ENCODE peak calls at places on chromosomes 6 and 20, in four cellular contexts. D is SK-N-SH, P is K562, H is GM12878. B is an unnamed sample.

GRCh38 chr6:125101656-125102055 is 51.9 kb upstream of the TPD52L1 start:
- DNase-seq in D (no peak), P (peak; percentile 49), H (no peak), B (no peak)

GRCh38 chr6:115891111-115891669 is 169.5 kb downstream of the FRK start:
- DNase-seq in D (no peak), P (no peak), H (peak; percentile 70), B (no peak)

GRCh38 chr6:139625081-139625939 is 250.9 kb upstream of the CITED2 start:
- DNase-seq in D (no peak), P (peak; percentile 71), H (no peak), B (no peak)

GRCh38 chr6:84618046-84618752 is 146.2 kb downstream of the TBX18 start:
- DNase-seq in D (no peak), P (no peak), H (no peak), B (no peak)

GRCh38 chr6:166253277-166254229 is 54.6 kb downstream of the PRR18 start:
- DNase-seq in D (peak; percentile 66), P (peak; percentile 25), H (no peak), B (peak; percentile 11)

GRCh38 chr6:157403684-157404051 is 22.7 kb downstream of the ZDHHC14 start:
- DNase-seq in D (no peak), P (no peak), H (no peak), B (no peak)

GRCh38 chr6:53436904-53437303 is 88.2 kb upstream of the ELOVL5 start:
- DNase-seq in D (no peak), P (no peak), H (no peak), B (no peak)

GRCh38 chr6:163494279-163494727 is 79.8 kb downstream of the QKI start:
- DNase-seq in D (no peak), P (no peak), H (no peak), B (no peak)

GRCh38 chr20:49859011-49859410 is 46.4 kb downstream of the SLC9A8 start:
- DNase-seq in D (no peak), P (no peak), H (no peak), B (no peak)

GRCh38 chr6:150527100-150527499 is 72.6 kb upstream of the PLEKHG1 start:
- DNase-seq in D (no peak), P (no peak), H (no peak), B (no peak)

GRCh38 chr6:21840428-21840827 is 246.9 kb downstream of the SOX4 start:
- DNase-seq in D (no peak), P (no peak), H (no peak), B (no peak)

GRCh38 chr6:138963531-138963930 is 24.5 kb downstream of the REPS1 start:
- DNase-seq in D (no peak), P (no peak), H (no peak), B (no peak)

GRCh38 chr6:31834704-31835375 is 7.3 kb downstream of the HSPA1B start:
- DNase-seq in D (peak; percentile 87), P (peak; percentile 96), H (no peak), B (no peak)

DNA sequence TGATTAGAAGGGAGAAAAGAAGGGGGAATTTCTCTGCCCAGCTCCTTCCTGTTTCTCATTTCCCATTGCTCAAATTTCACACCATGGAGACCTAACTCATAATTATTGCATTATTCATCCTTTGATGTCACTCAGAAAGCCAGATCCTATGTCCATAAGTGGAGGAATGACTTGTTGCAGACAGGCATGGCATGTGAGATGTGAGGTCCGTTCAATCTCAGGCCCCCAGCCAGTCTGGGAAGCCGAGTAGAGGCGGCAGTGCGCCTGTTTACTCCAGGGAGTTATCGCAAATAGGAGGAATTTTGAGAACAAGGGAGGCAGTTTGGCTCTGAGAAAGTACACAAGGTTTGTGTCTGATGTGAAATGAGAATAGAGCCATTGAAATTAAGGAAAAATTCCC is 26.9 kb upstream of the MOCS1 start:
- DNase-seq in D (peak; percentile 26), P (no peak), H (no peak), B (no peak)
- TF ChIP-seq JUND in D (no peak), P (no peak), H (no peak), B (no peak)

GRCh38 chr6:73704260-73704659 is 8.3 kb downstream of the CD109 start:
- DNase-seq in D (no peak), P (peak; percentile 28), H (no peak), B (no peak)
- TF ChIP-seq JUND in D (peak; percentile 98), P (peak; percentile 83), H (no peak), B (no peak)

GRCh38 chr20:35466856-35467255 is 11.5 kb downstream of the CEP250 start:
- DNase-seq in D (no peak), P (no peak), H (no peak), B (no peak)

GRCh38 chr20:35468671-35469334 is 13.4 kb downstream of the CEP250 start:
- DNase-seq in D (no peak), P (no peak), H (no peak), B (peak; percentile 89)

GRCh38 chr20:35463455-35464300 is 8.3 kb downstream of the CEP250 start:
- DNase-seq in D (peak; percentile 65), P (peak; percentile 82), H (no peak), B (peak; percentile 61)

GRCh38 chr20:35465976-35466375 is 10.6 kb downstream of the CEP250 start:
- DNase-seq in D (no peak), P (no peak), H (no peak), B (no peak)

DNA sequence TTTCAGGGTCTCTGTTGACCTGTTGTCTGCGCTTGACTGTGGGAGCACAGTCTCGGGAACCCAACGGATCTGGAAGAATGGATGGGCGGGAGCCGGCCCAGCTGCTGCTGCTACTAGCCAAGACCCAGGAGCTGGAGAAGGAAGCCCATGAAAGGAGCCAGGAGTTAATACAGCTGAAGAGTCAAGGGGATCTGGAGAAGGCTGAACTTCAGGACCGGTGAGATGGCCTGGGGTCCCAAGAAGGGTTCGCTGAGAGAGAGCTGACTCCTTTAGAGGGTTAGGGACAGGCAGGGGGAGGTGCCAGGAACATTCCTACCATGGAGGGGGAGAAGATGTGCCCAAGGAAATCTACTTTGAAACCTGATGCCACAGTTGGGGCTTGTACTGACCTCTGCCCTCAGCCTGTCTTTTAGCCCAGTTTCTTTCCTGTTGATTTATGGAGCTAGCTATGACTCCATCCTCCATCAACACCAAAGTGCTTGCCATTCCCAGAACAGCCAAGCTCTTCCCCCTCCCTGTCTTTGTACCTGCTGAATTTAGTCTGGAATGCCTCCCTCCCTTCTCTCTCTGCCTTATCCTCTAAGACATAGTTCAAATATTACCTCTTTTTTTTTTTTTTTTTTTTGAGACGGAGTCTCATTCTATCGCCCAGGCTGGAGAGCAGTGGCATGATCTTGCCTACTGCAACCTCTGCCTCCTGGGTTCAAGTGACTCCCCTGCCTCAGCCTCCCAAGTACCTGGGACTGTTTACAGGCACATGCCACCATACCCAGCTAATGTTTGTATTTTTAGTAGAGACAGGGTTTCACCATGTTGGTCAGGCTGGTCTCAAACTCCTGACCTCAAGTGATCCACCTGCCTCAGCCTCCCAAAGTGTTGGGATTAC is 12.2 kb downstream of the CEP250 start:
- DNase-seq in D (no peak), P (no peak), H (no peak), B (peak; percentile 35)
- TF ChIP-seq JUND in D (no peak), P (no peak), H (no peak), B (no peak)

GRCh38 chr20:4871486-4871885 is 129.8 kb downstream of the SLC23A2 start:
- DNase-seq in D (no peak), P (no peak), H (no peak), B (no peak)

GRCh38 chr20:4870906-4871305 is 130.4 kb downstream of the SLC23A2 start:
- DNase-seq in D (no peak), P (no peak), H (no peak), B (no peak)

GRCh38 chr20:4866429-4866828 is 134.9 kb downstream of the SLC23A2 start:
- DNase-seq in D (no peak), P (no peak), H (no peak), B (no peak)

GRCh38 chr20:4867036-4867435 is 134.3 kb downstream of the SLC23A2 start:
- DNase-seq in D (no peak), P (no peak), H (no peak), B (no peak)

GRCh38 chr20:4869290-4870193 is 131.8 kb downstream of the SLC23A2 start:
- DNase-seq in D (no peak), P (no peak), H (no peak), B (peak; percentile 23)
- TF ChIP-seq JUND in D (no peak), P (no peak), H (no peak), B (no peak)